ENCODE peak calls at places on chromosomes 7 and 10, in ten cellular contexts. One of them, this sample, is unnamed.
A peak's percentile ranks its signal among the peaks of the same experiment; 100 is the strongest.

GRCh38 chr10:91210435-91210834 is 10.0 kb upstream of the PCGF5 start:
- DNase-seq in endothelial cell of umbilical vein: no peak
- DNase-seq in cardiac muscle cell: no peak
- DNase-seq in K562: no peak
- DNase-seq in RWPE1: no peak
- DNase-seq in cardiac fibroblast: no peak
- DNase-seq in OCI-LY7: peak; percentile 90
- DNase-seq in heart left ventricle: no peak
- DNase-seq in GM10248: no peak
- DNase-seq in GM12865: peak; percentile 90
- DNase-seq in this sample: peak; percentile 6

GRCh38 chr10:48519731-48520506 is 85.0 kb downstream of the ARHGAP22 start:
- DNase-seq in OCI-LY7: no peak
- DNase-seq in endothelial cell of umbilical vein: no peak
- DNase-seq in cardiac muscle cell: no peak
- DNase-seq in cardiac fibroblast: no peak
- DNase-seq in GM12865: no peak
- DNase-seq in RWPE1: no peak
- DNase-seq in heart left ventricle: no peak
- DNase-seq in GM10248: no peak
- DNase-seq in K562: no peak
- DNase-seq in this sample: no peak

GRCh38 chr10:4280481-4281206 is 495.6 kb upstream of the KLF6 start:
- DNase-seq in GM12865: no peak
- DNase-seq in RWPE1: peak; percentile 14
- DNase-seq in heart left ventricle: no peak
- DNase-seq in endothelial cell of umbilical vein: peak; percentile 68
- DNase-seq in cardiac fibroblast: peak; percentile 58
- DNase-seq in GM10248: no peak
- DNase-seq in cardiac muscle cell: no peak
- DNase-seq in OCI-LY7: no peak
- DNase-seq in K562: no peak
- DNase-seq in this sample: peak; percentile 53

GRCh38 chr7:55339033-55339995 is 25.8 kb upstream of the LANCL2 start:
- DNase-seq in OCI-LY7: no peak
- DNase-seq in RWPE1: no peak
- DNase-seq in cardiac muscle cell: no peak
- DNase-seq in endothelial cell of umbilical vein: no peak
- DNase-seq in GM12865: no peak
- DNase-seq in cardiac fibroblast: no peak
- DNase-seq in GM10248: no peak
- DNase-seq in K562: no peak
- DNase-seq in heart left ventricle: no peak
- DNase-seq in this sample: no peak

GRCh38 chr7:43535810-43536585 is 46.9 kb upstream of the STK17A start:
- DNase-seq in RWPE1: peak; percentile 42
- DNase-seq in heart left ventricle: no peak
- DNase-seq in K562: no peak
- DNase-seq in OCI-LY7: no peak
- DNase-seq in GM10248: no peak
- DNase-seq in GM12865: no peak
- DNase-seq in endothelial cell of umbilical vein: no peak
- DNase-seq in cardiac muscle cell: no peak
- DNase-seq in cardiac fibroblast: peak; percentile 90
- DNase-seq in this sample: no peak

GRCh38 chr7:127654404-127655392 is 2.7 kb downstream of the SND1 start:
- DNase-seq in K562: no peak
- DNase-seq in cardiac fibroblast: peak; percentile 25
- DNase-seq in GM10248: no peak
- DNase-seq in RWPE1: no peak
- DNase-seq in heart left ventricle: no peak
- DNase-seq in cardiac muscle cell: no peak
- DNase-seq in endothelial cell of umbilical vein: no peak
- DNase-seq in GM12865: peak; percentile 24
- DNase-seq in OCI-LY7: peak; percentile 33
- DNase-seq in this sample: no peak

GRCh38 chr7:99042957-99043356 is 101.0 kb downstream of the SMURF1 start:
- DNase-seq in cardiac fibroblast: peak; percentile 38
- DNase-seq in heart left ventricle: no peak
- DNase-seq in endothelial cell of umbilical vein: peak; percentile 87
- DNase-seq in GM10248: no peak
- DNase-seq in K562: no peak
- DNase-seq in OCI-LY7: no peak
- DNase-seq in GM12865: no peak
- DNase-seq in RWPE1: no peak
- DNase-seq in cardiac muscle cell: no peak
- DNase-seq in this sample: no peak

GRCh38 chr10:102776779-102777417 is 33.1 kb downstream of the WBP1L start:
- DNase-seq in RWPE1: peak; percentile 97
- DNase-seq in GM10248: no peak
- DNase-seq in heart left ventricle: peak; percentile 89
- DNase-seq in cardiac fibroblast: peak; percentile 98
- DNase-seq in endothelial cell of umbilical vein: peak; percentile 92
- DNase-seq in cardiac muscle cell: peak; percentile 89
- DNase-seq in K562: peak; percentile 68
- DNase-seq in OCI-LY7: no peak
- DNase-seq in GM12865: no peak
- DNase-seq in this sample: no peak

GRCh38 chr7:123060446-123060845 is 64.9 kb upstream of the TAS2R16 start:
- DNase-seq in RWPE1: no peak
- DNase-seq in endothelial cell of umbilical vein: no peak
- DNase-seq in GM12865: no peak
- DNase-seq in cardiac fibroblast: no peak
- DNase-seq in heart left ventricle: no peak
- DNase-seq in OCI-LY7: no peak
- DNase-seq in GM10248: no peak
- DNase-seq in cardiac muscle cell: no peak
- DNase-seq in K562: no peak
- DNase-seq in this sample: no peak

GRCh38 chr7:123051916-123052315 is 56.4 kb upstream of the TAS2R16 start:
- DNase-seq in endothelial cell of umbilical vein: no peak
- DNase-seq in cardiac fibroblast: no peak
- DNase-seq in K562: no peak
- DNase-seq in cardiac muscle cell: no peak
- DNase-seq in RWPE1: no peak
- DNase-seq in heart left ventricle: no peak
- DNase-seq in GM10248: no peak
- DNase-seq in OCI-LY7: no peak
- DNase-seq in GM12865: no peak
- DNase-seq in this sample: no peak

GRCh38 chr7:123057926-123058325 is 62.4 kb upstream of the TAS2R16 start:
- DNase-seq in cardiac fibroblast: no peak
- DNase-seq in GM12865: no peak
- DNase-seq in RWPE1: no peak
- DNase-seq in cardiac muscle cell: no peak
- DNase-seq in heart left ventricle: no peak
- DNase-seq in OCI-LY7: no peak
- DNase-seq in endothelial cell of umbilical vein: no peak
- DNase-seq in GM10248: no peak
- DNase-seq in K562: no peak
- DNase-seq in this sample: no peak

GRCh38 chr7:123054357-123055133 is 59.0 kb upstream of the TAS2R16 start:
- DNase-seq in cardiac fibroblast: no peak
- DNase-seq in cardiac muscle cell: peak; percentile 84
- DNase-seq in RWPE1: no peak
- DNase-seq in endothelial cell of umbilical vein: peak; percentile 55
- DNase-seq in GM12865: peak; percentile 13
- DNase-seq in heart left ventricle: peak; percentile 13
- DNase-seq in K562: no peak
- DNase-seq in GM10248: no peak
- DNase-seq in OCI-LY7: no peak
- DNase-seq in this sample: peak; percentile 18
- TF ChIP-seq CTCF in cardiac fibroblast: peak; percentile 25
- TF ChIP-seq CTCF in cardiac muscle cell: no peak
- TF ChIP-seq CTCF in RWPE1: no peak
- TF ChIP-seq CTCF in endothelial cell of umbilical vein: no peak
- TF ChIP-seq CTCF in GM12865: no peak
- TF ChIP-seq CTCF in heart left ventricle: no peak
- TF ChIP-seq CTCF in K562: no peak
- TF ChIP-seq CTCF in GM10248: no peak
- TF ChIP-seq CTCF in OCI-LY7: no peak
- TF ChIP-seq CTCF in this sample: no peak

GRCh38 chr10:11097686-11098085 is 80.0 kb downstream of the CELF2 start:
- DNase-seq in cardiac fibroblast: no peak
- DNase-seq in cardiac muscle cell: no peak
- DNase-seq in endothelial cell of umbilical vein: no peak
- DNase-seq in GM10248: peak; percentile 18
- DNase-seq in heart left ventricle: no peak
- DNase-seq in K562: no peak
- DNase-seq in GM12865: peak; percentile 64
- DNase-seq in RWPE1: no peak
- DNase-seq in OCI-LY7: no peak
- DNase-seq in this sample: no peak

GRCh38 chr10:11091517-11092102 is 73.9 kb downstream of the CELF2 start:
- DNase-seq in cardiac fibroblast: no peak
- DNase-seq in endothelial cell of umbilical vein: no peak
- DNase-seq in GM10248: no peak
- DNase-seq in heart left ventricle: no peak
- DNase-seq in K562: no peak
- DNase-seq in cardiac muscle cell: no peak
- DNase-seq in RWPE1: no peak
- DNase-seq in OCI-LY7: no peak
- DNase-seq in GM12865: peak; percentile 58
- DNase-seq in this sample: no peak

GRCh38 chr10:11093733-11094132 is 76.1 kb downstream of the CELF2 start:
- DNase-seq in K562: no peak
- DNase-seq in heart left ventricle: no peak
- DNase-seq in cardiac fibroblast: no peak
- DNase-seq in cardiac muscle cell: no peak
- DNase-seq in GM10248: no peak
- DNase-seq in GM12865: no peak
- DNase-seq in OCI-LY7: no peak
- DNase-seq in RWPE1: no peak
- DNase-seq in endothelial cell of umbilical vein: no peak
- DNase-seq in this sample: no peak

GRCh38 chr10:11098628-11099027 is 81.0 kb downstream of the CELF2 start:
- DNase-seq in cardiac muscle cell: no peak
- DNase-seq in K562: no peak
- DNase-seq in heart left ventricle: peak; percentile 33
- DNase-seq in GM10248: no peak
- DNase-seq in RWPE1: no peak
- DNase-seq in endothelial cell of umbilical vein: no peak
- DNase-seq in OCI-LY7: no peak
- DNase-seq in cardiac fibroblast: no peak
- DNase-seq in GM12865: no peak
- DNase-seq in this sample: no peak

GRCh38 chr10:11095374-11095785 is 77.7 kb downstream of the CELF2 start:
- DNase-seq in heart left ventricle: no peak
- DNase-seq in GM10248: no peak
- DNase-seq in RWPE1: no peak
- DNase-seq in cardiac muscle cell: no peak
- DNase-seq in cardiac fibroblast: no peak
- DNase-seq in OCI-LY7: no peak
- DNase-seq in endothelial cell of umbilical vein: no peak
- DNase-seq in K562: no peak
- DNase-seq in GM12865: no peak
- DNase-seq in this sample: no peak
- TF ChIP-seq CTCF in heart left ventricle: no peak
- TF ChIP-seq CTCF in GM10248: no peak
- TF ChIP-seq CTCF in RWPE1: no peak
- TF ChIP-seq CTCF in cardiac muscle cell: no peak
- TF ChIP-seq CTCF in cardiac fibroblast: no peak
- TF ChIP-seq CTCF in OCI-LY7: no peak
- TF ChIP-seq CTCF in endothelial cell of umbilical vein: no peak
- TF ChIP-seq CTCF in K562: no peak
- TF ChIP-seq CTCF in GM12865: no peak
- TF ChIP-seq CTCF in this sample: no peak

GRCh38 chr10:79128241-79128922 is 59.6 kb downstream of the ZMIZ1 start:
- DNase-seq in cardiac muscle cell: no peak
- DNase-seq in OCI-LY7: no peak
- DNase-seq in K562: no peak
- DNase-seq in GM12865: no peak
- DNase-seq in GM10248: no peak
- DNase-seq in RWPE1: no peak
- DNase-seq in heart left ventricle: no peak
- DNase-seq in endothelial cell of umbilical vein: peak; percentile 8
- DNase-seq in cardiac fibroblast: no peak
- DNase-seq in this sample: no peak

GRCh38 chr10:79130846-79131245 is 62.1 kb downstream of the ZMIZ1 start:
- DNase-seq in cardiac fibroblast: no peak
- DNase-seq in heart left ventricle: no peak
- DNase-seq in cardiac muscle cell: no peak
- DNase-seq in GM10248: no peak
- DNase-seq in K562: no peak
- DNase-seq in OCI-LY7: no peak
- DNase-seq in RWPE1: no peak
- DNase-seq in endothelial cell of umbilical vein: no peak
- DNase-seq in GM12865: no peak
- DNase-seq in this sample: no peak

GRCh38 chr10:79130255-79130654 is 61.5 kb downstream of the ZMIZ1 start:
- DNase-seq in OCI-LY7: no peak
- DNase-seq in cardiac muscle cell: no peak
- DNase-seq in RWPE1: no peak
- DNase-seq in endothelial cell of umbilical vein: no peak
- DNase-seq in GM10248: no peak
- DNase-seq in K562: no peak
- DNase-seq in GM12865: no peak
- DNase-seq in heart left ventricle: no peak
- DNase-seq in cardiac fibroblast: no peak
- DNase-seq in this sample: no peak

GRCh38 chr10:79128923-79129305 is 60.1 kb downstream of the ZMIZ1 start:
- DNase-seq in K562: no peak
- DNase-seq in cardiac fibroblast: no peak
- DNase-seq in OCI-LY7: no peak
- DNase-seq in GM10248: no peak
- DNase-seq in endothelial cell of umbilical vein: peak; percentile 53
- DNase-seq in heart left ventricle: no peak
- DNase-seq in RWPE1: no peak
- DNase-seq in GM12865: no peak
- DNase-seq in cardiac muscle cell: no peak
- DNase-seq in this sample: no peak

DNA sequence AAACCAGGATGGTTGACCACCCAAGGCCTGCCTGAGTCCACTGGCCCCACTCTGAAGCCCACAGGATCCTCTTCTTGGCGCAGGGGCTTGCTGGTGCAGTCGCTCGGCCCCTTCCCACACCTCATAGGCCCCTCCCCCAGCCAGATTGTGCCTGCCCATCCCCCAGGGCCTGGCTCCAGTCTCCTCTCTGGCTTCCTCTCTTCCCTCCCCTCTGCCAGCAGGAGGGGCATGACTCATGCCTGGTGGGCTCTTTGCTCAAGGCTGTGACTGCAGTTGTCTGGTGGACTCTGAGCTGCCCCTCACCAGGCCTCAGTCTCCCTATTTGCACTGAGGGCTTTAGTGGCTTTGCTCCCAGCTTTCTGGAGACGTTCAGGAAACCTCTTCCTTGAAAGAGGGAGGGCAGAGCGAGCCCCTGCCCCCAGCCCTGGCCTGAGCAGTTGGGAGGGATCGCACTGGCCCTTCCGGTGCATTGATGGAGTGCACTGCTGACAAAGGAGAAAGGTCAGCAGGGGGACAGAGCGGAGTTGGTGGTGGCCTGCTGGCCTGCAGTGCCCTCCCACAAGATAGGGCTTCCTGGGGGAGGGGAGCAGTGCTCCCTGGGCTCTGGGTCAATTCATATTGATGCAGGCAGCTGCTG is 60.7 kb downstream of the ZMIZ1 start:
- DNase-seq in cardiac fibroblast: peak; percentile 54
- DNase-seq in cardiac muscle cell: peak; percentile 73
- DNase-seq in GM12865: no peak
- DNase-seq in GM10248: no peak
- DNase-seq in OCI-LY7: no peak
- DNase-seq in K562: peak; percentile 67
- DNase-seq in endothelial cell of umbilical vein: peak; percentile 75
- DNase-seq in heart left ventricle: no peak
- DNase-seq in RWPE1: no peak
- DNase-seq in this sample: no peak
- TF ChIP-seq CTCF in cardiac fibroblast: no peak
- TF ChIP-seq CTCF in cardiac muscle cell: no peak
- TF ChIP-seq CTCF in GM12865: no peak
- TF ChIP-seq CTCF in GM10248: no peak
- TF ChIP-seq CTCF in OCI-LY7: no peak
- TF ChIP-seq CTCF in K562: no peak
- TF ChIP-seq CTCF in endothelial cell of umbilical vein: no peak
- TF ChIP-seq CTCF in heart left ventricle: no peak
- TF ChIP-seq CTCF in RWPE1: no peak
- TF ChIP-seq CTCF in this sample: no peak

GRCh38 chr10:60820093-60820769 is 42.0 kb downstream of the CDK1 start:
- DNase-seq in heart left ventricle: no peak
- DNase-seq in cardiac fibroblast: peak; percentile 52
- DNase-seq in OCI-LY7: no peak
- DNase-seq in GM10248: no peak
- DNase-seq in GM12865: peak; percentile 36
- DNase-seq in endothelial cell of umbilical vein: peak; percentile 71
- DNase-seq in K562: no peak
- DNase-seq in RWPE1: no peak
- DNase-seq in cardiac muscle cell: peak; percentile 15
- DNase-seq in this sample: no peak
- TF ChIP-seq CTCF in heart left ventricle: peak; percentile 23
- TF ChIP-seq CTCF in cardiac fibroblast: peak; percentile 46
- TF ChIP-seq CTCF in OCI-LY7: peak; percentile 35
- TF ChIP-seq CTCF in GM10248: peak; percentile 32
- TF ChIP-seq CTCF in GM12865: peak; percentile 7
- TF ChIP-seq CTCF in endothelial cell of umbilical vein: peak; percentile 36
- TF ChIP-seq CTCF in K562: peak; percentile 50
- TF ChIP-seq CTCF in RWPE1: no peak
- TF ChIP-seq CTCF in cardiac muscle cell: peak; percentile 48
- TF ChIP-seq CTCF in this sample: peak; percentile 35